ENCODE peak calls at places on chromosomes 5 and 9, in four cellular contexts. A is H1, T is H9, Z is IMR-90. D is an unnamed sample.

GRCh38 chr9:92668746-92669526 is 995 bp downstream of the IPPK start:
- DNase-seq in A (no peak), T (peak; percentile 25), Z (peak; percentile 65), D (peak; percentile 76)

GRCh38 chr5:103259705-103260355 is 1.3 kb downstream of the MACIR start:
- DNase-seq in A (no peak), T (peak; percentile 53), Z (peak; percentile 23), D (peak; percentile 69)

GRCh38 chr5:66209350-66209749 is 65.2 kb downstream of the SREK1 start:
- DNase-seq in A (no peak), T (peak; percentile 64), Z (no peak), D (peak; percentile 95)

GRCh38 chr9:134914501-134914834 is 3.2 kb downstream of the FCN1 start:
- DNase-seq in A (no peak), T (no peak), Z (no peak), D (no peak)

GRCh38 chr5:67156976-67157583 is 39.5 kb downstream of the CD180 start:
- DNase-seq in A (no peak), T (peak; percentile 40), Z (peak; percentile 32), D (peak; percentile 39)

GRCh38 chr5:10288600-10289213 is 19.0 kb downstream of the CMBL start:
- DNase-seq in A (no peak), T (no peak), Z (no peak), D (no peak)

GRCh38 chr9:106697799-106698591 is 165.0 kb upstream of the ZNF462 start:
- DNase-seq in A (no peak), T (no peak), Z (peak; percentile 46), D (no peak)

GRCh38 chr9:19510907-19511306 is 102.1 kb downstream of the ACER2 start:
- DNase-seq in A (no peak), T (no peak), Z (no peak), D (no peak)

GRCh38 chr9:86096382-86096781 is 3.0 kb downstream of the GOLM1 start:
- DNase-seq in A (no peak), T (no peak), Z (peak; percentile 66), D (no peak)

GRCh38 chr9:89954229-89954628 is 349.4 kb downstream of the GADD45G start:
- DNase-seq in A (no peak), T (no peak), Z (no peak), D (no peak)

GRCh38 chr9:89956331-89956730 is 351.5 kb downstream of the GADD45G start:
- DNase-seq in A (no peak), T (no peak), Z (no peak), D (no peak)

GRCh38 chr9:89955626-89956025 is 350.8 kb downstream of the GADD45G start:
- DNase-seq in A (no peak), T (no peak), Z (no peak), D (no peak)

GRCh38 chr9:89953824-89954223 is 349.0 kb downstream of the GADD45G start:
- DNase-seq in A (no peak), T (no peak), Z (no peak), D (no peak)

DNA sequence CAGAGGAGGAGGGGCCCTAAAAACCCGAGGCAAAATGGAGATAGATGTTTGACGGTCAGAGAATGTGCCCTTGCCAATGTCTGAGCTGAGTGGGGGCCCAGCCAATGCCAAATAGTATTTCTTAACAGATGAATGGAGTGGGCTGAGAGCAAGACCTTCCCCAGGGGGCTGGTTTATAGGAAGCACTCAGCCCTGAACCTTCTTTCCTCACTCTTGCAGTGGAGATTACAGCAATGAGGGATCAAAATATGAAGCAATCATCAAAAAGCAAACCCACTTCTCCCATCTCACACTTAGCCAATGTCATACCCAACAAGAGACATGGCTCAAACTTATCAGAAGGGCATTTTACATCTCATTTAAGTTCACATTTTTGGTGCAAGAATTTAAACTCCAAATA is 350.3 kb downstream of the GADD45G start:
- DNase-seq in A (no peak), T (no peak), Z (no peak), D (no peak)
- H3K56ac ChIP-seq in A (no peak overlapping the region), T (no peak overlapping the region), Z (no peak overlapping the region), D (no peak overlapping the region)

GRCh38 chr5:55623789-55624188 is 88.3 kb downstream of the SLC38A9 start:
- DNase-seq in A (no peak), T (no peak), Z (no peak), D (no peak)

GRCh38 chr5:55625913-55626312 is 86.2 kb downstream of the SLC38A9 start:
- DNase-seq in A (no peak), T (no peak), Z (no peak), D (no peak)

GRCh38 chr5:55625603-55625875 is 86.6 kb downstream of the SLC38A9 start:
- DNase-seq in A (no peak), T (peak; percentile 48), Z (no peak), D (no peak)

GRCh38 chr5:55626805-55627204 is 85.3 kb downstream of the SLC38A9 start:
- DNase-seq in A (no peak), T (no peak), Z (peak; percentile 30), D (no peak)

DNA sequence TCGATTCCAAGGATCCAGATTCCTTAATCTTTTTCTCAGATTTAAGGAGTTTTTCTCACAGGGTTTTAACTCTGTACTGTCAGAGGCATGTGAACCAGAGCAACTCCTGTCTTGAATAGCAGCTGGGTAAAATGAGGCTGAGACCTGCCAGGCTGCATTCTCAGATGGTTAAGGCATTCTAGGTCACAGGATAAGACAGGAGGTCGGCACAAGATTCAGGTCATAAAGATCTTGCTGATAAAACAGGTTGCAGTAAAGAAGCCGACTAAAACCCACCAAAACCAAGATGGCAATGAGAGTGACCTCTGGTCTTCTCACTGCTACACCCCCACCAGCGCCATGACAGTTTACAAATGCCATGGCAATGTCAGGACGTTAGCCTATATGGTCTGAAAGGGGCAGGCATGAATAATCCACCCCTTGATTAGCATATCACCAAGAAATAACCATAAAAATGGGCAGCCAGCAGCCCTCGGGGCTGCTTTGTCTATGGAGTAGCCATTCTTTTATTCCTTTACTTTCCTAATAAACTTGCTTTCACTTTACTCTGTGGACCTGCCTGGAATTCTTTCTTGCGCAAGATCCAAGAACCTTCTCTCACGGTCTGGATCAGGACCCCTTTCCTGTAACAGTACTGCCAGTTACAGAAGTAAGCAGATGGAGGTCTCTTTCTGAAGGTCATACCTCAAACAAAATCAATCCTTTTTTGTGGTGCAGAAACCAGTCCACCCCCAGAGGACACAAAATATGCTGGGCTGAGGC is 87.1 kb downstream of the SLC38A9 start:
- DNase-seq in A (no peak), T (peak; percentile 61), Z (no peak), D (peak; percentile 51)
- H4K8ac ChIP-seq in A (no peak overlapping the region), T (no peak overlapping the region), Z (no peak overlapping the region), D (no peak overlapping the region)

DNA sequence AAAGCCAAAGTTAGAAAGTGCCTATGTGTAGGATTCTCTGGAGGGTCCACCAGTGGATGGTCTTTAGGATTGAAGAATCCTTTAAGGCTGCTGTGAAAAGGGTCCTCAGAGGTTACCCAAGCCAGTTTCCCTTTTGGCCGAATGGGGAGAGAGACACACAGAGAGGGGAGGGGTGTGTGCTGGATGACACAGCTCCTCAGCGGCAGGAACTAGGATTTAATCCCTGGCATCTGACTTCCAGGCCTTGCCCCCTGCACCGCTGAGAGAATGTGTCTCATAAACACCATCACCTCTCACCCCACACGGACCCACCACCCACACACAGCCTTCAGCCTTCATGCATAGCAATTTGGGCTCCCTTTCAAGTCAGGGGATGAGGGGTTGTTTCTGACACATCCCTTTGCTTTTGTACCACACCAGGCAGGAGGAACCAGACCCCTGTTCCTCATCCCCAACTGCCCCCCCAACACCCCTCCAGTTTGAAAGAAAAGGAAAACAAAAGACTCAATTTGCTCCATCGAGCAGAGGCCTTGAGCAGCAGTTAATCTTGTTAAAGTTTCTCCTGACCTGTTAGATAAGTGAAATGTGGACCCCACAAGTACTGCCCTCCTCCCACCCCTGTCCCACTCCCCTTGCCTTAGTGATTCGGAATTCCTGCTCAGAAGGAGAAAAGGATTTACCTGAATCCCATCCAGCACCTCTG is 4.0 kb downstream of the PAPPA start:
- DNase-seq in A (no peak), T (no peak), Z (peak; percentile 60), D (peak; percentile 76)
- H3K9ac ChIP-seq in A (no peak overlapping the region), T (no peak overlapping the region), Z (peak overlapping the region; percentile 68), D (no peak overlapping the region)

DNA sequence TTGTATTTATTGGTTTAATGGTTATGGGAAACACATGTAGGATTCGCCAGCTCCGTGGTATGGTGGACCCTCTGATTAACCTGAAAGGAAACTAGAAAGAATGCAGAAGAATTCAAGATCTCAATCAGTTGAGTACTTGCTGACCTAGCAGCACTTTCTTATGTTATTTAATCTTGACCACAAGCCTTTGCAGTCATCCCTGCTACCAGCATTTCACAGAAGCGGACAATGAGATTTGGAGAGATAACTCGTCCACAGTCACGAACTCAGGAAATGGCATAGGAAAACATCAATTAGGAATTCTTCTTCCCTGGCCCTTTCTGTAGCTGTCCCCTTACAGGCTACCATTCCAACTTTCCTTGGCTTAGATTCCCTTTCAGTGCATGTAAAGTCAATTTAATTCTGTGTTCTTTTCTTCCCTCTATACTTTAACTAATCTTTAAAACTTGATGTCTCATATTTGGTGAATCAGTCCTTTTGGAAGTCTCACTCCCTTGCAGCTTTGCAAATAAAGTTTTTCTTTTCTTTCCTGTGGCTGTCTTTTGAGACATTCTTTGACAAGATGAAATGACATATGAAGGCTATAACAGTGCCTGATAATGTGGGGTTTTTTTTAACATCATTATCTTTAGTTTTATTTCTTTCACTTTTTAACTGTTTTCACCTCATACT is 1.3 kb upstream of the SLC44A1 start:
- DNase-seq in A (no peak), T (no peak), Z (peak; percentile 49), D (peak; percentile 94)
- H3K56ac ChIP-seq in A (no peak overlapping the region), T (no peak overlapping the region), Z (no peak overlapping the region), D (peak overlapping the region; percentile 10)

GRCh38 chr5:87119588-87119987 is 148.1 kb upstream of the RASA1 start:
- DNase-seq in A (no peak), T (no peak), Z (no peak), D (no peak)
- H4K8ac ChIP-seq in A (no peak overlapping the region), T (no peak overlapping the region), Z (peak overlapping the region; percentile 81), D (no peak overlapping the region)

D was measured in mesendoderm.